ENCODE peak calls at places on chromosomes 12 and 14, in six cellular contexts. I is A549, E is transverse colon, Y is adrenal gland, Q is breast epithelium, X is heart left ventricle. G is an unnamed sample. For H3K4me1, the result is how much of the 10 kb centered on the place peaks cover.

GRCh38 chr12:68450947-68451260 is 118.7 kb upstream of the MDM1 start:
- DNase-seq in I (no peak), E (no peak), Y (no peak), Q (no peak), X (no peak), G (no peak)

GRCh38 chr12:107169200-107169599 is 75.9 kb upstream of the CRY1 start:
- DNase-seq in I (no peak), E (no peak), Y (no peak), Q (no peak), X (no peak), G (no peak)

GRCh38 chr14:54652188-54652889 is 85.4 kb downstream of the SAMD4A start:
- DNase-seq in I (peak), E (peak), Y (peak), Q (peak), X (peak), G (peak)

GRCh38 chr14:22822017-22822618 is 6.9 kb upstream of the SLC7A7 start:
- DNase-seq in I (no peak), E (no peak), Y (no peak), Q (no peak), X (no peak), G (peak)

GRCh38 chr14:64755661-64756265 is 51.5 kb downstream of the PLEKHG3 start:
- DNase-seq in I (no peak), E (peak), Y (no peak), Q (no peak), X (no peak), G (no peak)

GRCh38 chr14:91185721-91186120 is 58.8 kb downstream of the GPR68 start:
- DNase-seq in I (no peak), E (no peak), Y (no peak), Q (no peak), X (no peak), G (no peak)

GRCh38 chr14:30443368-30444007 is 115.5 kb upstream of the G2E3 start:
- DNase-seq in I (peak), E (no peak), Y (no peak), Q (no peak), X (no peak), G (no peak)

GRCh38 chr12:54680374-54680773 is 32.2 kb upstream of the DCD start:
- DNase-seq in I (peak), E (peak), Y (peak), Q (no peak), X (no peak), G (no peak)

GRCh38 chr12:89040146-89040964 is 311.9 kb downstream of the DUSP6 start:
- DNase-seq in I (no peak), E (peak), Y (no peak), Q (no peak), X (peak), G (no peak)

GRCh38 chr12:80044694-80045046 is 54.7 kb upstream of the OTOGL start:
- DNase-seq in I (no peak), E (no peak), Y (no peak), Q (no peak), X (no peak), G (no peak)

GRCh38 chr12:29396774-29397173 is 15.8 kb upstream of the ERGIC2 start:
- DNase-seq in I (no peak), E (no peak), Y (no peak), Q (no peak), X (no peak), G (no peak)

GRCh38 chr14:91745329-91745728 is 13.4 kb upstream of the CATSPERB start:
- DNase-seq in I (no peak), E (no peak), Y (no peak), Q (no peak), X (no peak), G (no peak)

GRCh38 chr12:109150124-109150640 is 33.8 kb downstream of the ACACB start:
- DNase-seq in I (no peak), E (no peak), Y (no peak), Q (no peak), X (no peak), G (no peak)

GRCh38 chr12:68933564-68933893 is 558 bp upstream of the CPM start:
- DNase-seq in I (no peak), E (no peak), Y (no peak), Q (no peak), X (no peak), G (no peak)

GRCh38 chr12:101021911-101022388 is 188.1 kb downstream of the SLC5A8 start:
- DNase-seq in I (peak), E (no peak), Y (no peak), Q (no peak), X (no peak), G (no peak)

GRCh38 chr14:105474478-105475268 is at the start of gene CRIP2:
- DNase-seq in I (peak), E (no peak), Y (no peak), Q (no peak), X (no peak), G (no peak)

GRCh38 chr14:73665130-73665529 is 20.3 kb downstream of the DNAL1 start:
- DNase-seq in I (no peak), E (no peak), Y (no peak), Q (no peak), X (no peak), G (no peak)

GRCh38 chr12:131636940-131637750 is 73.7 kb upstream of the SFSWAP start:
- DNase-seq in I (no peak), E (no peak), Y (no peak), Q (no peak), X (peak), G (no peak)

GRCh38 chr14:80095623-80096022 is 115.7 kb downstream of the DIO2 start:
- DNase-seq in I (peak), E (no peak), Y (no peak), Q (no peak), X (no peak), G (no peak)

GRCh38 chr14:38856798-38857197 is 246.2 kb downstream of the SEC23A start:
- DNase-seq in I (no peak), E (no peak), Y (no peak), Q (no peak), X (no peak), G (no peak)

GRCh38 chr14:74620497-74620921 is 8.5 kb upstream of the LTBP2 start:
- DNase-seq in I (peak), E (no peak), Y (no peak), Q (no peak), X (no peak), G (no peak)

GRCh38 chr12:104467346-104467837 is 10.6 kb downstream of the CHST11 start:
- DNase-seq in I (no peak), E (no peak), Y (no peak), Q (no peak), X (no peak), G (no peak)

GRCh38 chr14:73715707-73716106 is 1.5 kb upstream of the PNMA1 start:
- DNase-seq in I (no peak), E (no peak), Y (no peak), Q (no peak), X (no peak), G (no peak)

GRCh38 chr14:73241481-73242165 is 4.3 kb downstream of the PAPLN start:
- DNase-seq in I (no peak), E (no peak), Y (no peak), Q (peak), X (no peak), G (no peak)

GRCh38 chr14:92584856-92585255 is 71.3 kb downstream of the RIN3 start:
- DNase-seq in I (no peak), E (no peak), Y (no peak), Q (no peak), X (no peak), G (no peak)

GRCh38 chr14:73764881-73765280 is 50.7 kb upstream of the PNMA1 start:
- DNase-seq in I (no peak), E (peak), Y (peak), Q (no peak), X (no peak), G (no peak)

GRCh38 chr12:104054681-104055346 is 4.8 kb upstream of the GLT8D2 start:
- DNase-seq in I (no peak), E (no peak), Y (no peak), Q (no peak), X (no peak), G (no peak)

GRCh38 chr12:47610847-47611246 is 95.0 kb downstream of the RPAP3 start:
- DNase-seq in I (no peak), E (no peak), Y (no peak), Q (no peak), X (no peak), G (no peak)

GRCh38 chr12:30953257-30953656 is 26.7 kb downstream of the TSPAN11 start:
- DNase-seq in I (no peak), E (no peak), Y (no peak), Q (no peak), X (no peak), G (no peak)

GRCh38 chr12:64352181-64352580 is 38.4 kb downstream of the C12orf56 start:
- DNase-seq in I (no peak), E (no peak), Y (no peak), Q (no peak), X (no peak), G (no peak)

GRCh38 chr14:36580856-36581831 is 1.3 kb downstream of the NKX2-8 start:
- DNase-seq in I (peak), E (no peak), Y (no peak), Q (no peak), X (peak), G (no peak)

GRCh38 chr12:46088040-46088439 is 97.7 kb upstream of the SCAF11 start:
- DNase-seq in I (no peak), E (no peak), Y (no peak), Q (no peak), X (no peak), G (no peak)

GRCh38 chr12:95809000-95809680 is 18.6 kb upstream of the NTN4 start:
- DNase-seq in I (no peak), E (no peak), Y (no peak), Q (no peak), X (no peak), G (no peak)

GRCh38 chr14:104085889-104086201 is 345 bp downstream of the ASPG start:
- DNase-seq in I (no peak), E (no peak), Y (no peak), Q (no peak), X (no peak), G (no peak)

GRCh38 chr12:64450057-64450640 is 1.8 kb upstream of the TBK1 start:
- DNase-seq in I (no peak), E (no peak), Y (no peak), Q (no peak), X (no peak), G (no peak)

GRCh38 chr12:34303091-34303870 is 281.0 kb downstream of the ALG10 start:
- DNase-seq in I (no peak), E (no peak), Y (no peak), Q (no peak), X (peak), G (no peak)

GRCh38 chr14:32940066-32940651 is 1.5 kb downstream of the NPAS3 start:
- DNase-seq in I (no peak), E (no peak), Y (peak), Q (no peak), X (no peak), G (no peak)

GRCh38 chr12:98894412-98895085 is 249.5 kb downstream of the APAF1 start:
- DNase-seq in I (no peak), E (no peak), Y (no peak), Q (no peak), X (peak), G (no peak)

DNA sequence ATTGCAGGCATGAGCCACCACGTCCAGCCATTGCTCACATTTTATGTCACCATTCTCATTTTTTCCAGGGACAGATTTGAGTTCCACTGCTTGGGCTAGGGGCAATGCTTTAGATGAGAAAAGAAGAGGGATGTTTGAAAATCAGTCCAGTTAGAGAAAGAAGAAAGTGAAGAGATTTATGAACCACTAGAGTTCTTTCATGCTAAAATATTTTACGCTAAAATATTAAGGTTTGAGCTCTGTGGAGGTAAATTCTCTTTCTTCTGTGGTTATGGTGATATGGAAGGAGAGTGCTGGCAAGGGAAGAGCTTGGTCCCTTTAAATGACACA is 21.5 kb downstream of the CFL2 start:
- DNase-seq in I (no peak), E (no peak), Y (no peak), Q (no peak), X (no peak), G (no peak)
- H3K4me1 ChIP-seq in I (under half), E (under half), Y (under half), Q (under half), X (under half), G (under half)

GRCh38 chr12:23831739-23832138 is 117.7 kb downstream of the SOX5 start:
- DNase-seq in I (no peak), E (no peak), Y (no peak), Q (no peak), X (no peak), G (no peak)
- H3K27ac ChIP-seq in I (no peak), E (no peak), Y (no peak), Q (no peak), X (no peak), G (no peak)

GRCh38 chr14:20781805-20782204 is 737 bp downstream of the RNASE6 start:
- DNase-seq in I (no peak), E (no peak), Y (no peak), Q (no peak), X (no peak), G (no peak)
- TF ChIP-seq POLR2A in I (no peak), E (no peak), Y (no peak), Q (no peak), X (no peak), G (no peak)

DNA sequence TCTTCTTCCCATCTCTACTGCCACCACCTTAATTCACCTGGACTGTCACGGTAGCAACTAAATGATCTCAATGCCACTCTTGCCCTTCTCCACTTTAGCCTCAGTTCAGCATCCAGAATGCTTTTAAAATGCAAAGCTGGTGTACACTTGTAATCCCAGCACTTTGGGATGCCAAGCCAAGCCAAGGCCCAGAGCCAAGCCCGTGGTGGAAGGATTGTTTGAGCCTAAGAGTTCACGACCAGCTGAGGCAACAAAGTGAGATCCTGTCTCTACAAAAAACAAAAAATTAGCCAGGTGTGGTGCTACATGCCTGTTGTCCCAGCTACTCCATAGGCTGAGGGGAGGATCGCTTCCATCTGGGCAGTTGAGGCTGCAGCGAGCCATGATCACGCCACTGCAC is 5.9 kb downstream of the CIPC start:
- DNase-seq in I (no peak), E (no peak), Y (no peak), Q (no peak), X (no peak), G (no peak)
- H3K4me1 ChIP-seq in I (under half), E (half or more), Y (under half), Q (under half), X (half or more), G (under half)

DNA sequence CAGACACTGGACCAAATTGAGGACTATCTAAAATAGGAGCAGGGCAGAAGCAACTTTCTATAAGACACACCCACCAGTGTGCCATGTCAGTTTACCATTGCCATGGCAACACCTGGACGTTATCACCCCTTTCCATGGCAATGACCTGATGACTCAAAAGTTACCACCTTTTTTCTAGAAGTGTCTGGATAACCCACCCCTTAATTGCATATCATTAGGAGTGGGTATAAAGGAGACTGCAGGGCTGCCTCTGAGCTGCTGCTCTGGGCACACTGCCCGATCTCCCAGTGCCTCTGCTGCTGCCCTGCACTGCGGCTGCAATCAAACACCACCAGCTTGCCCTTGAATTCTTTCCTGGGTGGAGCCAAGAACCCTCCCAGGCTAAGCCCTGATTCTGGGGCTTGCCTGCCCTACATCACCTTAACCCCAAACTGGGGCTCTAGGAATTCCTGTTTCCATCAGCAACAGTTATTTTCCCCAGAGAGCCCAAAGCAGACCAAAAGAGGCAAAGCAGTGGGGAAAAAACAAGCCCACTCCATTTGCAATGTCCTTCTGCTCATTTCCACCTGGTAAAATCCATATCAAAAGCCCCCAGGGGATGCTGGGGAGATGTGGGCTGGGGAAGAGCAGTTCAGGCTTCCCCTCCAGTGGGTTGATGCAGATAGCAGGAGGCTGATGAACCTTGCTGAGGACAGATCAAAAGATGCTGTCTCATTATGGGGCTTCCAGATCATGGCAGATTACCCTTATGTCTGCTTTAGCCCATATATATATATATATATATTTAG is 129.5 kb upstream of the NCOR2 start:
- DNase-seq in I (no peak), E (no peak), Y (peak), Q (no peak), X (no peak), G (no peak)
- H3K27ac ChIP-seq in I (no peak), E (no peak), Y (no peak), Q (peak), X (peak), G (no peak)

GRCh38 chr14:50121506-50121905 is 5.1 kb upstream of the VCPKMT start:
- DNase-seq in I (no peak), E (no peak), Y (no peak), Q (no peak), X (no peak), G (no peak)

GRCh38 chr14:50122291-50122690 is 5.9 kb upstream of the VCPKMT start:
- DNase-seq in I (no peak), E (no peak), Y (no peak), Q (no peak), X (no peak), G (no peak)

GRCh38 chr14:50117456-50117855 is 1.1 kb upstream of the VCPKMT start:
- DNase-seq in I (no peak), E (no peak), Y (no peak), Q (no peak), X (no peak), G (no peak)

GRCh38 chr14:50127802-50128201 is 11.4 kb upstream of the VCPKMT start:
- DNase-seq in I (no peak), E (no peak), Y (no peak), Q (no peak), X (no peak), G (no peak)

DNA sequence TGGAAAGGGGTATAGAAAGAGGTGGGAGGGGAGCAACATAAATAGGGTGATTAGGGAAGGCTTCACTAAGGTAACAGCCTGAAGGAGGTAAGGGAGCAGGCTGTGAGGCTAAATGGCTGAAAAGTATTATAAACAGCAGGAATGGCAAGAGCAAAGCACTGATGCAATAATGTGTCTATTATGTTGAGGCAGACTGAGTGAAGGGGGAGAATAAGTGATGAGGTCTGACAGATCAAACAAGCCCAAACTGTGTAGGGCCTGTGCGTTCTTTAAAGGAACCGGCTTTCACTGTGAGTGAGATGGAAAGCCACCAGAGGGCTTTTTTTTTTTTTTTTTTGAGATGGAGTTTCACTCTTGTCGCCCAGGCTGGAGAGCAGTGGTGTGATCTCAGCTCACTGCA is 6.7 kb upstream of the VCPKMT start:
- DNase-seq in I (no peak), E (no peak), Y (no peak), Q (no peak), X (no peak), G (no peak)
- TF ChIP-seq POLR2A in I (no peak), E (no peak), Y (no peak), Q (no peak), X (no peak), G (no peak)

DNA sequence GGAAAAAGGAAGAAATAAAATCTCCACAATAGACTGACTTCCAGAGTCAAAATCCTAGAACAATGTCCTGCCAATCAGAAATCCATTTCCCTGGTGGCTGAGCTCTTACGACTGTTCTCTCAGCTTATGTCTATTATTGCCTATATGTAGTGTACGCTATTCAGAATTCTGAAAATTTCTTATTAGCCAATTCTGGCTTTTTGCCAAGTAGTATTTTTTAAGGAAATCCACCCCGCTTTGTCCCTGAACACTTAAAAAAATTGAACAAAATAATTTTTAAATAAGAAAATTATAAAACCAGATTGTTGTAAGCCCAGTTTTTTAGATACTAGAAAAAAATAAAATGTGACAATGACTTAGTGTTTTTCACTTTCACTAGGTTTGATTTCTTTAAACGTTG is 143.0 kb downstream of the KCNA5 start:
- DNase-seq in I (no peak), E (no peak), Y (no peak), Q (no peak), X (no peak), G (no peak)
- H3K4me1 ChIP-seq in I (under half), E (under half), Y (under half), Q (under half), X (under half), G (under half)

DNA sequence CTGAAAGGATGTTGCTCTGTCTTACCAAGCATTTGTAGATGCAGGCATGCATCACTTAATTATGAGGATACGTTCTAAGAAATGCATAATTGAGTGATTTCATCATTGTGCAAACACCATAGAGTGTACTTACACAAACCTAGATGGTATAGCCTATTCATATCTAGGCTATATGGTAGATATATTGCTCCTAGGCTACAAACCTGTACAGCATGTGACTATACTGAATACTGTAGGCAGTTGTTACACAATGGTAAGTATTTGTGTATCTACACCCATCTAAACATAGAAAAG is 75.9 kb downstream of the IFT81 start:
- DNase-seq in I (no peak), E (no peak), Y (no peak), Q (no peak), X (no peak), G (no peak)
- H3K27ac ChIP-seq in I (peak), E (no peak), Y (no peak), Q (no peak), X (no peak), G (no peak)

G was measured in uterus.